ENCODE peak calls at places on chromosome 9, in five cellular contexts. N, D, E, J and H are unnamed samples.

GRCh38 chr9:106616946-106617345 is 246.0 kb upstream of the ZNF462 start:
- DNase-seq in D (no peak), N (no peak), J (no peak), E (no peak), H (no peak)

GRCh38 chr9:134768332-134769083 is 112.1 kb upstream of the FCN2 start:
- DNase-seq in N (no peak), J (no peak), E (no peak), D (no peak), H (no peak)

GRCh38 chr9:88259041-88259440 is 120.8 kb upstream of the SPATA31C2 start:
- DNase-seq in J (no peak), D (no peak), E (no peak), N (no peak), H (no peak)

GRCh38 chr9:127177221-127177620 is 54.8 kb upstream of the ANGPTL2 start:
- DNase-seq in J (no peak), N (no peak), D (no peak), E (no peak), H (no peak)

GRCh38 chr9:136520053-136520540 is 25.8 kb downstream of the NOTCH1 start:
- DNase-seq in J (no peak), D (no peak), N (no peak), E (no peak), H (peak; percentile 75)

GRCh38 chr9:103371152-103371551 is 376.0 kb downstream of the CYLC2 start:
- DNase-seq in N (no peak), E (no peak), D (no peak), J (no peak), H (no peak)

GRCh38 chr9:21591221-21592062 is 109.3 kb upstream of the IFNE start:
- DNase-seq in E (no peak), N (no peak), J (no peak), D (peak; percentile 99), H (peak; percentile 99)

GRCh38 chr9:12502520-12502919 is 190.7 kb upstream of the TYRP1 start:
- DNase-seq in E (no peak), D (no peak), N (no peak), J (no peak), H (no peak)

GRCh38 chr9:76419782-76420380 is 25.7 kb upstream of the RFK start:
- DNase-seq in N (peak; percentile 29), D (no peak), J (no peak), E (peak; percentile 16), H (peak; percentile 59)

GRCh38 chr9:82421498-82421897 is 432.9 kb downstream of the SPATA31D1 start:
- DNase-seq in D (no peak), N (no peak), J (no peak), E (no peak), H (no peak)

GRCh38 chr9:128375865-128376264 is 4.7 kb downstream of the URM1 start:
- DNase-seq in E (no peak), N (no peak), D (no peak), J (no peak), H (no peak)

GRCh38 chr9:121633144-121633714 is 18.2 kb upstream of the DAB2IP start:
- DNase-seq in E (no peak), N (peak; percentile 47), D (no peak), J (no peak), H (no peak)

GRCh38 chr9:104911029-104911607 is 16.8 kb downstream of the ABCA1 start:
- DNase-seq in E (no peak), J (no peak), N (no peak), D (peak; percentile 71), H (no peak)

GRCh38 chr9:130117816-130118632 is 54.2 kb upstream of the NCS1 start:
- DNase-seq in E (no peak), N (no peak), D (peak; percentile 76), J (no peak), H (no peak)

GRCh38 chr9:71001780-71002386 is 119.5 kb downstream of the TRPM3 start:
- DNase-seq in E (peak; percentile 5), J (no peak), D (peak; percentile 25), N (peak; percentile 3), H (no peak)

GRCh38 chr9:21506910-21507795 is 25.0 kb upstream of the IFNE start:
- DNase-seq in D (peak; percentile 91), J (no peak), N (no peak), E (no peak), H (peak; percentile 45)

GRCh38 chr9:16368425-16369087 is 501.9 kb downstream of the BNC2 start:
- DNase-seq in J (no peak), D (peak; percentile 79), N (no peak), E (no peak), H (peak; percentile 32)

GRCh38 chr9:82783045-82783444 is 279.9 kb downstream of the RASEF start:
- DNase-seq in D (no peak), N (no peak), J (no peak), E (no peak), H (no peak)

GRCh38 chr9:104907278-104907951 is 20.5 kb downstream of the ABCA1 start:
- DNase-seq in D (peak; percentile 88), N (no peak), E (no peak), J (no peak), H (peak; percentile 28)

GRCh38 chr9:121559183-121559582 is 59.5 kb upstream of the GGTA1 start:
- DNase-seq in E (no peak), D (peak; percentile 66), N (no peak), J (peak; percentile 21), H (no peak)

GRCh38 chr9:15735083-15735974 is 182.5 kb downstream of the CCDC171 start:
- DNase-seq in D (peak; percentile 94), N (no peak), E (no peak), J (no peak), H (peak; percentile 16)

GRCh38 chr9:120885968-120886367 is 9.0 kb upstream of the PHF19 start:
- DNase-seq in E (peak; percentile 45), N (peak; percentile 50), D (peak; percentile 12), J (no peak), H (no peak)

GRCh38 chr9:121601234-121601633 is 50.2 kb upstream of the DAB2IP start:
- DNase-seq in E (no peak), J (no peak), N (no peak), D (no peak), H (no peak)

GRCh38 chr9:136628287-136628686 is 34.4 kb upstream of the EGFL7 start:
- DNase-seq in D (no peak), E (no peak), J (no peak), N (no peak), H (no peak)

GRCh38 chr9:131845286-131846011 is 105.6 kb upstream of the RAPGEF1 start:
- DNase-seq in E (no peak), J (no peak), D (no peak), N (no peak), H (no peak)

GRCh38 chr9:114499528-114499927 is 5.7 kb downstream of the WHRN start:
- DNase-seq in N (no peak), E (no peak), D (no peak), J (no peak), H (no peak)

GRCh38 chr9:16559418-16560188 is 310.9 kb downstream of the BNC2 start:
- DNase-seq in N (no peak), D (no peak), J (no peak), E (no peak), H (no peak)

GRCh38 chr9:16364347-16364746 is 506.1 kb downstream of the BNC2 start:
- DNase-seq in E (no peak), N (no peak), J (no peak), D (no peak), H (no peak)

GRCh38 chr9:138096192-138096845 is 218.7 kb downstream of the CACNA1B start:
- DNase-seq in D (no peak), N (no peak), E (no peak), J (no peak), H (no peak)

GRCh38 chr9:69028754-69029153 is 6.8 kb upstream of the FXN start:
- DNase-seq in J (no peak), D (no peak), E (no peak), N (no peak), H (no peak)

GRCh38 chr9:136545065-136545965 is 533 bp downstream of the NOTCH1 start:
- DNase-seq in E (peak; percentile 51), D (no peak), N (peak; percentile 65), J (no peak), H (no peak)

GRCh38 chr9:123397975-123398374 is 42.0 kb downstream of the CRB2 start:
- DNase-seq in E (no peak), D (no peak), N (no peak), J (no peak), H (no peak)

GRCh38 chr9:94018628-94019027 is 63.5 kb upstream of the BARX1 start:
- DNase-seq in E (no peak), D (peak; percentile 79), N (no peak), J (no peak), H (no peak)

GRCh38 chr9:107759823-107760166 is 270.2 kb upstream of the KLF4 start:
- DNase-seq in N (no peak), J (no peak), D (no peak), E (no peak), H (no peak)
- TF ChIP-seq RCOR1 in N (no peak), J (no peak), D (no peak), E (no peak), H (no peak)

GRCh38 chr9:77497322-77498198 is 150.6 kb downstream of the GNA14 start:
- DNase-seq in N (peak; percentile 26), J (no peak), D (no peak), E (no peak), H (no peak)

GRCh38 chr9:77498891-77499290 is 149.2 kb downstream of the GNA14 start:
- DNase-seq in N (no peak), J (no peak), E (no peak), D (no peak), H (no peak)

GRCh38 chr9:77495834-77496671 is 152.1 kb downstream of the GNA14 start:
- DNase-seq in N (peak; percentile 17), D (peak; percentile 23), J (no peak), E (no peak), H (peak; percentile 71)
- TF ChIP-seq RCOR1 in N (no peak), D (no peak), J (no peak), E (no peak), H (no peak)

DNA sequence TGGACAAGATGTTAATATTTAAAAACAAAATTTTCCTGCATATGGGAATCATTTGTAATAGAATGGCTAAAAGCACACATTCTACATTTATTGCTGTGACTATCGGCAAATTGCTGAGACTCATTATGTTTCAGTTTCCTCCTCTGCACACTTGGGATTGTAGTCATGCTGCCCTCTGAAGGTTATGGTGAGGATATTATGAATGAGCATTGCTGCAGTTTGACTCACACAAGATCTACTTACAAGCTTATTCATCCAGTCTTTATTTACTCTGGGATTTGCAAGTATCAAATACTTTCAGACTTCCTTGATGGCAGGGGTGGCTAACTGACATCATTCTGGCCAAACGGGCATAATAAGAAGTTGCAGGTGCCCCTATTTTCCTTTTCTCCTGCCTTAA is 9.5 kb upstream of the NFIL3 start:
- DNase-seq in D (peak; percentile 98), N (peak; percentile 30), J (no peak), E (no peak), H (peak; percentile 91)
- TF ChIP-seq RCOR1 in D (no peak), N (no peak), J (no peak), E (no peak), H (no peak)

DNA sequence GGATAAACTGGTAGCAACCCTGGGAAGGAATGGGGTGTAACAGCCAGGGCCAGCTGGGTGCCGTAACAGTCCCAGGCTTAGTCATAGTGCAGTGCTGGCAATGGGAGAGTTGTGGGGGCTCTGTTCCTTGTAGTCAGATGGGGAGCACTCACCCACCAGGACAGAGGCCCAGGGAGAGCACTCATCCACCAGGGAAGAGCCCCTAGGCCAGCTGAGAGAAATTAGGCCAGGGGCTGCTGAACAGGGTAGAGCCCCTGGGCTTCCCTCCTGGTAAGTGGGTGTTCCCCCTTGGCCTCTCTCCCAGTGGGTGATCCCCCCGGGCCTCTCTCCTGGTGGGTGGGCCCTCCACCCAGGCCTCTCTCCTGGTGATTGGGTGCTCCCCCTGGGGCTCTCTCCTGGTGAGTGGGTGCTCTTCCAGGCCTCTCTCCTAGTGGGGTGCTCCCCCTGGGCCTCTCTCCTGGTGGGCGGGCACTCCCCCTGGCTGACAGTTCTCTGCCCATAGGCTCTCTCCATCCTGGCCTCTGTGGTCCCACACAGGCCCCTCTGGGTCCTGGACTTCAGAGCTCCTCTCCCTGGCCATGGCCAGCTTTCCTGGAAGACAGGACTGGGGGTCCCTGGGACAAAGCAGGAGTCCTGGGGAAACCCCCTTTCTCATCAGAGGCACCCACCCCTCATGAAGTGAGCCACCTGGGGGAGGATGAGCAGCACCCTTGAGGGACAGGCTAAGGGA is 13.4 kb downstream of the FGD3 start:
- DNase-seq in E (no peak), N (no peak), J (no peak), D (no peak), H (no peak)
- TF ChIP-seq RCOR1 in E (no peak), N (no peak), J (no peak), D (no peak), H (no peak)